ENCODE peak calls at places on chromosomes 5 and 9, in nine cellular contexts. V, O, F, B, I, N, L, S and E are unnamed samples. For H3K9me3 and H3K27me3, the result is how much of the 10 kb centered on the place peaks cover.

GRCh38 chr5:138952962-138953361 is 77.8 kb upstream of the LRRTM2 start:
- DNase-seq in S (no peak), B (peak), V (no peak), O (no peak), N (peak), I (no peak), L (no peak), F (no peak), E (no peak)

GRCh38 chr5:13567819-13568218 is 376.7 kb downstream of the DNAH5 start:
- DNase-seq in V (no peak), F (no peak), I (no peak), N (no peak), S (no peak), L (no peak), B (no peak), O (peak), E (no peak)

GRCh38 chr5:66498791-66499207 is 97.4 kb upstream of the MAST4 start:
- DNase-seq in O (no peak), F (peak), B (no peak), S (no peak), V (peak), L (peak), N (no peak), I (no peak), E (peak)

GRCh38 chr5:78597068-78597857 is 51.3 kb downstream of the LHFPL2 start:
- DNase-seq in I (no peak), L (no peak), V (no peak), O (peak), N (no peak), S (no peak), F (peak), B (no peak), E (no peak)

GRCh38 chr9:82152181-82152580 is 163.6 kb downstream of the SPATA31D1 start:
- DNase-seq in S (no peak), O (peak), V (no peak), F (no peak), B (no peak), N (no peak), L (no peak), I (no peak), E (no peak)

GRCh38 chr5:137367951-137368350 is 131.2 kb downstream of the SPOCK1 start:
- DNase-seq in N (no peak), F (no peak), L (no peak), B (no peak), S (no peak), O (no peak), I (no peak), V (no peak), E (no peak)

GRCh38 chr5:93070938-93071337 is 510.1 kb downstream of the NR2F1-AS1 start:
- DNase-seq in S (no peak), V (no peak), O (no peak), N (no peak), L (no peak), I (no peak), F (no peak), B (no peak), E (no peak)

GRCh38 chr9:112233769-112234168 is 58.7 kb upstream of the SUSD1 start:
- DNase-seq in F (no peak), O (peak), N (no peak), V (no peak), S (no peak), L (peak), I (no peak), B (no peak), E (no peak)

GRCh38 chr5:132054697-132055440 is 5.6 kb upstream of the IL3 start:
- DNase-seq in S (peak), I (no peak), V (no peak), L (no peak), N (no peak), O (no peak), B (no peak), F (no peak), E (peak)

GRCh38 chr5:41797672-41798071 is 72.6 kb downstream of the OXCT1 start:
- DNase-seq in S (no peak), F (no peak), O (no peak), I (no peak), B (no peak), N (no peak), L (no peak), V (no peak), E (no peak)

GRCh38 chr5:143182901-143183820 is 220.3 kb downstream of the NR3C1 start:
- DNase-seq in I (no peak), V (no peak), L (peak), S (peak), F (no peak), O (peak), B (no peak), N (peak), E (no peak)

GRCh38 chr5:2038337-2039179 is 155.8 kb upstream of the IRX4 start:
- DNase-seq in I (peak), L (peak), O (peak), V (peak), N (peak), S (peak), B (peak), F (peak), E (peak)

GRCh38 chr5:5014836-5015235 is 125.3 kb upstream of the ADAMTS16 start:
- DNase-seq in V (peak), N (no peak), S (no peak), O (no peak), L (no peak), B (no peak), F (peak), I (no peak), E (peak)

GRCh38 chr5:127517110-127517479 is 345 bp upstream of the PRRC1 start:
- DNase-seq in F (no peak), O (peak), V (no peak), N (no peak), I (no peak), L (no peak), S (peak), B (no peak), E (no peak)

GRCh38 chr5:139177809-139178581 is 20.2 kb downstream of the SIL1 start:
- DNase-seq in F (no peak), S (peak), I (no peak), N (peak), O (peak), L (no peak), B (peak), V (no peak), E (no peak)

GRCh38 chr5:112210430-112211005 is 208.6 kb downstream of the EPB41L4A start:
- DNase-seq in O (peak), F (peak), S (no peak), L (peak), V (peak), B (no peak), I (no peak), N (no peak), E (peak)

GRCh38 chr9:101400120-101400519 is 1.5 kb downstream of the ZNF189 start:
- DNase-seq in L (peak), O (no peak), F (no peak), S (peak), V (no peak), I (no peak), B (no peak), N (peak), E (no peak)

GRCh38 chr9:101398930-101399640 is 434 bp downstream of the ZNF189 start:
- DNase-seq in S (no peak), I (no peak), N (peak), O (no peak), B (no peak), V (no peak), L (peak), F (peak), E (no peak)

GRCh38 chr9:101398335-101398929 is at the start of the genes MRPL50 and ZNF189:
- DNase-seq in V (peak), B (peak), O (peak), F (peak), N (peak), S (peak), L (peak), I (peak), E (peak)

GRCh38 chr9:101399641-101399965 is 952 bp downstream of the ZNF189 start:
- DNase-seq in I (no peak), V (no peak), L (no peak), N (no peak), B (no peak), O (no peak), S (no peak), F (no peak), E (no peak)

DNA sequence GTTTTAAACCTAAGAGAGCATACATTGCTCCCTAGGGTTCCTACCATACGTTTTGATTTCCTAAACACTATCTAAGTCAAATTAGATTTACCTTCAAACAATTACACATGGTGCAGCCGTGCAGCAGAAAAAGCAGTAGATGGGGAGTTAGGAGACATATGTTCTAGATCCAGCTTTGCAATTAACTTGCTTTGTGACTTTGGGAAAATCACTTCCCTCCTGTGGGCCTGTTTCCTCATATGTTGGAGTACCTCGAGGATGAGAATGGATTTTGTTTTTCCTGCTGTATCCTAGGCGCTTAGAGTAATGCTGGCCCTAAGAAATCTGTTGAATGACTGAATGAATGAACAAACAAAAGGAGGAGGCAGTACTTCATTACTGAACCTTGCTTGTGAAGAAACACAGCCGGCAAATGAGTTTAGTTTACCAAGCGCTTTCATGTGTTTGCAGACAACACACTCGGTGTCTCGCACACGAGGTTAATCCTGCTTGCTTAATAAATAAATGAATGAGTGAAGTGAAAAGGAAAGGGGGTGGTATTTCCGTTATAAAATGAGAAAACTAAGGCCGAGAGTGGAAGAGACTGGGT is 578 bp downstream of the MRPL50 start:
- DNase-seq in S (no peak), I (no peak), L (no peak), B (no peak), O (no peak), N (no peak), F (no peak), V (no peak), E (no peak)
- H3K9me3 ChIP-seq in S (under half), I (under half), L (under half), B (under half), O (under half), N (under half), F (under half), V (under half), E (under half)

DNA sequence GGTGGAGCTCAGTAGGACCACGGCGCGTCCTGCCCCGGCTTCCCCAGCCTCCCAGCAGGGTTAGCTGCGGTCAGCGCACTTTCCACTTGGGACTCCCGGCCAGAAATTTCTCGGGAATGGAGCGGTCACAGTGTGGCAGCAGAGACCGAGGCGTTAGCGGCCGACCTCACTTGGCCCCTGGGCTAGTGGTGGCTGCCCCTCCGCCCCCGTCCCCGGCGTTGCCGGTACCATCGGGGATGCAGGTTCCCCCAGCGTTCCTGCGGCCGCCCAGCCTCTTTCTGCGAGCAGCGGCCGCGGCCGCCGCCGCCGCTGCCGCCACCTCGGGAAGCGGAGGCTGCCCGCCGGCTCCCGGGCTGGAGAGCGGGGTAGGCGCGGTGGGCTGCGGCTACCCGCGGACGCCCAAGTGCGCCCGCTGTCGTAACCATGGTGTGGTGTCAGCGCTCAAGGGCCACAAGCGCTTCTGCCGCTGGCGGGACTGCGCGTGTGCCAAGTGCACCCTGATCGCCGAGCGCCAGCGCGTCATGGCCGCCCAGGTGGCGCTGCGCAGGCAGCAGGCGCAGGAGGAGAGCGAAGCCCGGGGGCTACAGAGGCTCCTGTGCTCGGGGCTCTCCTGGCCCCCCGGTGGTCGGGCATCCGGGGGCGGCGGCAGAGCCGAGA is 454 bp downstream of the DMRTA1 start:
- DNase-seq in I (no peak), F (peak), B (peak), L (peak), V (peak), O (peak), N (peak), S (peak), E (peak)
- TF ChIP-seq CTCF in I (no peak), F (no peak), B (no peak), L (peak), V (peak), O (peak), N (no peak), S (peak), E (peak)

GRCh38 chr5:178272591-178272990 is 40.0 kb upstream of the PHYKPL start:
- DNase-seq in I (no peak), S (no peak), F (no peak), O (no peak), N (no peak), B (no peak), L (no peak), V (no peak), E (no peak)

GRCh38 chr5:178273041-178273440 is 40.4 kb upstream of the PHYKPL start:
- DNase-seq in F (no peak), O (no peak), L (no peak), B (no peak), V (no peak), I (no peak), S (no peak), N (no peak), E (no peak)

GRCh38 chr5:178271726-178272479 is 39.3 kb upstream of the PHYKPL start:
- DNase-seq in F (no peak), N (no peak), I (no peak), O (no peak), S (no peak), B (no peak), V (no peak), L (no peak), E (no peak)

GRCh38 chr5:178269499-178269898 is 36.9 kb upstream of the PHYKPL start:
- DNase-seq in L (no peak), B (no peak), O (no peak), V (no peak), F (no peak), I (no peak), N (no peak), S (no peak), E (no peak)

GRCh38 chr5:178271231-178271630 is 38.6 kb upstream of the PHYKPL start:
- DNase-seq in F (no peak), O (no peak), L (no peak), V (no peak), I (no peak), S (no peak), N (no peak), B (no peak), E (no peak)
- H3K27me3 ChIP-seq in F (under half), O (under half), L (under half), V (under half), I (under half), S (under half), N (under half), B (under half), E (under half)

DNA sequence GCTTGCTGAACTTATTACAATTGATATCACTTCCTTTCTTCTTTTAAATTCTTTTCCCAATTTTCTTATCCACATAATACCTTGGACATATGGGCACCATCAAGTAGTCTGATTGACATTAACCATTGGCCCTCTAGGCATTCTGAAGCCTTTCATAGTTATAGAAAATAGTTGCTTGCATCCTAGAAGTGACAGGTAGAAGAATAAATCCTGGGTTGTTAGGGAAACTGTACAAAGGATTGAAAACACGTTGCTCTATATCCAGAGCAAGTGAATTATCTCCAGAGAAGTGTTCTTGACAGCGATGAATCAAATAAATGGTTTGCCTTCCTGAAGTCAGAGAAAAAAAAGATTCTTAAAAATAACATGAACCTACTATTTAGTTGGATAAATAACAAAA is 537.5 kb upstream of the TYRP1 start:
- DNase-seq in B (no peak), O (no peak), I (no peak), V (no peak), L (no peak), S (no peak), N (no peak), F (no peak), E (no peak)
- H3K9me3 ChIP-seq in B (under half), O (under half), I (under half), V (under half), L (under half), S (under half), N (under half), F (under half), E (under half)